ENCODE peak calls at places on chromosomes 6 and 20, in four cellular contexts. P is astrocyte of the spinal cord, Q is stomach, I is left ventricle myocardium inferior. L is an unnamed sample.

GRCh38 chr6:797479-798077 is 104.6 kb upstream of the EXOC2 start:
- DNase-seq in P (peak; percentile 66), Q (peak; percentile 52), I (no peak), L (peak; percentile 62)

GRCh38 chr6:16372029-16372776 is 133.8 kb downstream of the GMPR start:
- DNase-seq in P (no peak), Q (no peak), I (no peak), L (no peak)

GRCh38 chr6:1368940-1369339 is 20.4 kb upstream of the FOXF2 start:
- DNase-seq in P (no peak), Q (no peak), I (no peak), L (no peak)

GRCh38 chr6:2209226-2209809 is 36.1 kb downstream of the GMDS start:
- DNase-seq in P (peak; percentile 22), Q (peak; percentile 70), I (no peak), L (peak; percentile 36)

GRCh38 chr6:28589234-28589951 is 63.7 kb downstream of the GPX5 start:
- DNase-seq in P (peak; percentile 93), Q (no peak), I (no peak), L (peak; percentile 97)

GRCh38 chr6:2713473-2714358 is 37.0 kb downstream of the MYLK4 start:
- DNase-seq in P (no peak), Q (no peak), I (no peak), L (peak; percentile 39)

GRCh38 chr20:40754372-40754943 is 65.4 kb upstream of the MAFB start:
- DNase-seq in P (no peak), Q (no peak), I (peak; percentile 61), L (peak; percentile 68)

GRCh38 chr6:124881898-124882579 is 80.2 kb upstream of the RNF217 start:
- DNase-seq in P (peak; percentile 16), Q (no peak), I (peak; percentile 17), L (peak; percentile 28)

GRCh38 chr20:14307956-14308355 is 29.5 kb downstream of the FLRT3 start:
- DNase-seq in P (no peak), Q (no peak), I (no peak), L (no peak)

GRCh38 chr6:116586276-116586675 is 15.0 kb downstream of the RWDD1 start:
- DNase-seq in P (no peak), Q (no peak), I (no peak), L (no peak)

GRCh38 chr6:128836761-128837160 is 46.2 kb upstream of the LAMA2 start:
- DNase-seq in P (no peak), Q (no peak), I (no peak), L (no peak)

GRCh38 chr6:41757931-41758640 is 10.9 kb upstream of the PGC start:
- DNase-seq in P (no peak), Q (no peak), I (no peak), L (no peak)

GRCh38 chr20:60001027-60001567 is 42.9 kb downstream of the CDH26 start:
- DNase-seq in P (no peak), Q (no peak), I (no peak), L (peak; percentile 23)

GRCh38 chr20:7980332-7981046 is 39.1 kb downstream of the TMX4 start:
- DNase-seq in P (peak; percentile 45), Q (no peak), I (no peak), L (peak; percentile 58)

GRCh38 chr6:19333936-19334335 is 503.2 kb upstream of the ID4 start:
- DNase-seq in P (peak; percentile 47), Q (no peak), I (no peak), L (peak; percentile 57)

GRCh38 chr6:34391023-34391485 is 1.4 kb downstream of the NUDT3 start:
- DNase-seq in P (peak; percentile 55), Q (no peak), I (peak; percentile 27), L (peak; percentile 83)

GRCh38 chr6:169320013-169320412 is 66.4 kb upstream of the THBS2 start:
- DNase-seq in P (no peak), Q (no peak), I (no peak), L (peak; percentile 52)

GRCh38 chr6:12334524-12335130 is 44.5 kb downstream of the EDN1 start:
- DNase-seq in P (no peak), Q (no peak), I (no peak), L (no peak)

GRCh38 chr20:53872081-53872541 is 198.3 kb downstream of the BCAS1 start:
- DNase-seq in P (peak; percentile 36), Q (no peak), I (no peak), L (no peak)

GRCh38 chr6:12802440-12802839 is 85.9 kb downstream of the PHACTR1 start:
- DNase-seq in P (no peak), Q (no peak), I (no peak), L (no peak)

GRCh38 chr20:46199198-46199597 is 81.1 kb downstream of the CD40 start:
- DNase-seq in P (no peak), Q (peak; percentile 31), I (no peak), L (no peak)

GRCh38 chr20:57451759-57452661 is 60.8 kb downstream of the RBM38 start:
- DNase-seq in P (no peak), Q (no peak), I (no peak), L (no peak)

GRCh38 chr6:101429291-101429690 is 35.8 kb downstream of the GRIK2 start:
- DNase-seq in P (peak; percentile 8), Q (no peak), I (no peak), L (peak; percentile 17)

GRCh38 chr6:34528996-34529664 is 27.0 kb downstream of the SPDEF start:
- DNase-seq in P (no peak), Q (no peak), I (no peak), L (no peak)

GRCh38 chr6:166076625-166077024 is 91.0 kb downstream of the TBXT start:
- DNase-seq in P (no peak), Q (no peak), I (no peak), L (no peak)

GRCh38 chr6:40391851-40392595 is 195.1 kb downstream of the LRFN2 start:
- DNase-seq in P (no peak), Q (no peak), I (no peak), L (no peak)

GRCh38 chr6:53042112-53042511 is 23.1 kb upstream of the FBXO9 start:
- DNase-seq in P (peak; percentile 92), Q (no peak), I (no peak), L (peak; percentile 94)

GRCh38 chr20:37343212-37343993 is 2.5 kb upstream of the SRC start:
- DNase-seq in P (no peak), Q (peak; percentile 88), I (no peak), L (no peak)

DNA sequence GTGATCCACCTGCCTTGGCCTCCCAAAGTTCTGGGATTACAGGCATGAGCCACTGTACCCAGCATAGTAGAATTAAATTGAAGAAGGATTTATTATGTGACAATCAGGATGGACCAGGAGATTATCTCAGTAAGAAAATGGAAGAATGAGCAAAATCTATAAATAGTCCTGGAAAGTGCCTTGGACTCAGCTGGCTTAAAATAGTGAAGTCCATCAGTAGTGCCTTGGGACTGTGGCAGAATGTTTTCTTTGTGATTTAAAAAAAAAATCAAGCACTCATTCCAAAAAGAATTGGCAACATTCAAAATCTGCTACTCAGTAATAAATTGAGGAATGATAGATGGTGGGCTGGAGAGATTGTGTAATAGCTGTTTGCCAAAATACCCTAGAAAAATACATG is 37.1 kb upstream of the MAS1 start:
- DNase-seq in P (no peak), Q (no peak), I (no peak), L (no peak)
- TF ChIP-seq CTCF in P (no peak), Q (no peak), I (no peak), L (no peak)

GRCh38 chr6:109008061-109008460 is 86.6 kb downstream of the SESN1 start:
- DNase-seq in P (no peak), Q (no peak), I (no peak), L (no peak)
- H3K4me3 ChIP-seq in P (peak overlapping the region; percentile 88), Q (peak overlapping the region; percentile 88), I (peak overlapping the region; percentile 88), L (peak overlapping the region; percentile 65)

GRCh38 chr20:49320460-49320859 is 42.6 kb upstream of the ZNFX1 start:
- DNase-seq in P (peak; percentile 36), Q (no peak), I (no peak), L (peak; percentile 46)
- TF ChIP-seq CTCF in P (peak; percentile 50), Q (no peak), I (peak; percentile 26), L (peak; percentile 36)

GRCh38 chr20:58880441-58880840 is 27.9 kb downstream of the GNAS start:
- DNase-seq in P (no peak), Q (no peak), I (no peak), L (no peak)

GRCh38 chr20:58882704-58883089 is 30.2 kb downstream of the GNAS start:
- DNase-seq in P (no peak), Q (no peak), I (no peak), L (no peak)

GRCh38 chr20:58884966-58885365 is 32.5 kb downstream of the GNAS start:
- DNase-seq in P (no peak), Q (no peak), I (no peak), L (no peak)

GRCh38 chr20:58880994-58881752 is 28.7 kb downstream of the GNAS start:
- DNase-seq in P (no peak), Q (no peak), I (no peak), L (no peak)

GRCh38 chr20:58883243-58883691 is 30.8 kb downstream of the GNAS start:
- DNase-seq in P (peak; percentile 52), Q (no peak), I (no peak), L (no peak)
- H3K4me3 ChIP-seq in P (no peak overlapping the region), Q (no peak overlapping the region), I (no peak overlapping the region), L (no peak overlapping the region)

DNA sequence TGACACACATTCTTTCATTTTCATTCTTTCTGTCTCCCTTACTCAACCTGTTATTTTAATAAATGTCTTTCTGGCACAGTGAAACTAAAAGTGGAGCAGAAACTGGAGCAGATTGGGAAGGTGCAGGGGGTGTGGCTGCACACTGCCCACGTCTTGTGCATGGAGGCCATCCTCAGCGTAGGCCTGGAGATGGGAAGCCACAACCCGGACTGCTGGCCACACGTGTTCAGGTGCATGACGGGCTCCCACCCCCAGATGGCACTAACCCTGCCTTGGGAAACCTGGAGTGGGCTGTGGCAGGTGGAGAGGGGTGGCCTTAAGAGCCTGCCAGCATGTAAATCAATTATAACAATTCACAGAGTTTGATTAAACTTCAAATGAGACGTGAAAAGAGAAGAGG is 71.4 kb upstream of the PBOV1 start:
- DNase-seq in P (no peak), Q (peak; percentile 38), I (no peak), L (no peak)
- TF ChIP-seq CTCF in P (peak; percentile 27), Q (no peak), I (peak; percentile 54), L (no peak)